ENCODE peak calls at places on chromosomes 13 and 19, in four cellular contexts. U is H9, T is IMR-90, E is H1. O is an unnamed sample.

GRCh38 chr13:114124921-114125320 is 7.5 kb downstream of the RASA3 start:
- DNase-seq in U (no peak), T (peak; percentile 95), E (no peak), O (no peak)

GRCh38 chr19:14775855-14776254 is 2.5 kb downstream of the ADGRE2 start:
- DNase-seq in U (peak; percentile 31), T (no peak), E (peak; percentile 60), O (no peak)

GRCh38 chr19:52296773-52297600 is at the start of gene ZNF480:
- DNase-seq in U (peak; percentile 76), T (peak; percentile 73), E (peak; percentile 72), O (peak; percentile 82)

GRCh38 chr13:40589285-40590109 is 76.9 kb downstream of the FOXO1 start:
- DNase-seq in U (no peak), T (no peak), E (no peak), O (no peak)

GRCh38 chr13:102870677-102871415 is 25.0 kb downstream of the ERCC5 start:
- DNase-seq in U (peak; percentile 58), T (peak; percentile 65), E (peak; percentile 59), O (peak; percentile 70)

GRCh38 chr19:19662344-19662743 is 1.1 kb downstream of the ATP13A1 start:
- DNase-seq in U (no peak), T (no peak), E (peak; percentile 34), O (no peak)

GRCh38 chr13:65866138-65866537 is 1364.0 kb downstream of the PCDH9 start:
- DNase-seq in U (no peak), T (no peak), E (no peak), O (no peak)

GRCh38 chr13:75633285-75633684 is 2.8 kb upstream of the LMO7 start:
- DNase-seq in U (no peak), T (peak; percentile 97), E (no peak), O (no peak)

GRCh38 chr13:67094952-67095351 is 135.2 kb downstream of the PCDH9 start:
- DNase-seq in U (no peak), T (peak; percentile 12), E (no peak), O (no peak)

GRCh38 chr19:49988433-49988832 is 27.5 kb upstream of the SIGLEC11 start:
- DNase-seq in U (no peak), T (peak; percentile 83), E (no peak), O (no peak)

GRCh38 chr19:3572132-3572854 is 451 bp upstream of the HMG20B start:
- DNase-seq in U (peak; percentile 100), T (peak; percentile 99), E (peak; percentile 97), O (peak; percentile 100)
- H4K8ac ChIP-seq in U (no peak overlapping the region), T (peak overlapping the region; percentile 99), E (no peak overlapping the region), O (no peak overlapping the region)

DNA sequence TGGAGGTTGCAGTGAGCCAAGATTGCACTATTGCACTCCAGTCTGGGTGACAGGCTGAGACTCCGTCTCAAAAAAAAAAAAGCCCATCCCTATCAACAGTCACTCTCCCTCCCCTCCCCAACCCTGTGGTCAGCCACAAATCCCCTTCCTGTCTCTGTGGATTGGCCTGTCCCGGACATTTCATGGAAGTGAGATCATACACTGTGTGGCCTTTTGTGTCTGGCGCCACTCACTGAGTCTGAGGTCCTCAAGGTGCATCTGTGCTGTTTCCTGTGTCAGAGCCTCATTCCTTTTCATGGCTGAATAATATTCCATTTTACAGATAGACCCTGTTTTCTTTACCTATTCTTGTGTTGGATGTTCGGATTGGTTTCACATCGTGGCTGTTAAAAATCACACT is 149.5 kb downstream of the PTPRS start:
- DNase-seq in U (no peak), T (no peak), E (no peak), O (peak; percentile 52)
- H4K5ac ChIP-seq in U (no peak overlapping the region), T (no peak overlapping the region), E (no peak overlapping the region), O (no peak overlapping the region)

DNA sequence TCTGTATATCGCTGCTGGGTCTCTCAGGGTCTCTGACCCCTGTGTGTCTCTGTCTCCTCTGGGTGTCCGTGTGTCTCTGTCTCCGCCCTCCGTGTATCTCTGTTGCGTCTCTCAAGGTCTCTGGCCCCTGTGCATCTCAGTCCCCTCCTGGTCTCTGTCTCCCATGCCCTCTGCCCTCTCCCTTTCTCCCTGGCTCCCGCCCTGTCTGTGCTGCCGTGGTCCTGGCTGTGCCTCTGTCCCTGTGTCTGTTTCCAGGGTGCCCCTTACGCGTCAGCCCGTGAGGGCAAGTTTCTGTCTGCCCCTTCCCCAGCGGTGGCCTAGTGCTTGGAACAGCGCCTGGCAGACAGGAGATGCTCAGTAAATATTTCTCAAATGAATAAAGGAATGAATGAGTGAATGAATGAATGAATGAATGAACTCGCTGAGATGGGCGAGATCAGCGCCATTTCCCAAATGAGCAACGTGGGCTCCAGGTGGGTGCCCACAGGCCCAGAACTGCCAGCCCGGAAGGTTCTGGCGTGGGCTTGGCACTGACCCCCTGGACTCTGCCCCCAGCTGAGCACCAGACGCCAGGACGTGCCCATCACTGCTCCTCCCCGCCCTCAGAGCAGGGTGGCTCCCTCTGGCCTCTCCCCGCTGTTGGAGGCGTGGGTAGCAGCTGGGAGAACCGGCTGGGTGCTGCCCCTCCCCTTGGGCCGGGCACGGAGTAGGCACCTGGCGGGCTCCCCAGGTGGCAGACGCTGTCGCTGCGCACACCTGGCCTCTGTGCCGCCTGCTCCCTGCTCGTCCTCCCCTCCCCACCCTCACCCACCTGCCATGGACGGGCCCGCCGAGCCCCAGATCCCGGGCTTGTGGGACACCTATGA is at the start of gene SULT2B1:
- DNase-seq in U (no peak), T (no peak), E (no peak), O (no peak)
- H2BK5ac ChIP-seq in U (no peak within 1 kb of the TSS), T (no peak within 1 kb of the TSS), E (no peak within 1 kb of the TSS), O (no peak within 1 kb of the TSS)

GRCh38 chr19:48556825-48557224 is 4.9 kb downstream of the SULT2B1 start:
- DNase-seq in U (no peak), T (no peak), E (no peak), O (no peak)

GRCh38 chr19:48552406-48553322 is 692 bp downstream of the SULT2B1 start:
- DNase-seq in U (no peak), T (no peak), E (no peak), O (no peak)

GRCh38 chr19:48553676-48554384 is 1.9 kb downstream of the SULT2B1 start:
- DNase-seq in U (peak; percentile 54), T (peak; percentile 86), E (no peak), O (peak; percentile 88)

GRCh38 chr19:48556163-48556562 is 4.2 kb downstream of the SULT2B1 start:
- DNase-seq in U (peak; percentile 84), T (peak; percentile 69), E (no peak), O (peak; percentile 85)

DNA sequence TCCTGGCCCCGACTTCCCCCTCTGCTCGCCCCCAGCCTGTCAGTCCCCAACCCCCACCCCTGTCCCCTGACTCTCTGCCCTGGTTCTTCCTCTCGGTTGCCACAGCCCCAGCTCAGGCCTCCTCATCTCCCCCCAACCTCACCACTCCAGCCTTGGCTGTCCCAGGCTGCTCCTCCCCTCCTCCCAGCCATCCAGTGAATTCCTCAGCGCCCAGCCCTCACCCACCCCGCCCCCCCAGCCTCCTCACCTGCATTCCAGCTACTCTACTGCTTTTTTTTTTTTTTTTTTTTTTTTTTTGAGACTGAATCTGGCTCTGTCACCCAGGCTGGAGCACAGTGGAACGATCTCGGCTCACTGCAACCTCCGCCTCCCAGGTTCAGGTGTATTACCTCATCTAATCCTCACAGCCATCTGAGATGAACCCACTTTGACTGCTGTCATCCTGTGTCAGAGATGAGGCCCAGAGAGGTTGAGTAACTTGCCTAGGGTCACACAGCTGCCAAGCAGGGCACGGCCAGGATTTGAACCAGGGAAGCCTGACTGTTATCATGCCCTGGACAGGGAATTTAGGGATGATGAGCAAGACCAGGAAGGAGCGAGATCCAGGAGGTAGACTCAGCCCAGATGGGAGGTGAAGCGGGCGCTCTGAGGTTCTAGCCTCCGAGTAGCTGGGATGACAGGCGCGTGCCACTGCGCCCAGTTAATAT is 2.6 kb downstream of the SULT2B1 start:
- DNase-seq in U (peak; percentile 91), T (no peak), E (peak; percentile 75), O (peak; percentile 97)
- H4K8ac ChIP-seq in U (no peak overlapping the region), T (no peak overlapping the region), E (no peak overlapping the region), O (no peak overlapping the region)

O was measured in mesendoderm.